ENCODE peak calls at places on chromosomes 16 and 17, in four cellular contexts. One of them, this sample, is unnamed.

GRCh38 chr17:4769628-4770027 is 2.1 kb upstream of the TM4SF5 start:
- DNase-seq in GM12878: no peak
- DNase-seq in mammary epithelial cell: peak; percentile 46
- DNase-seq in IMR-90: no peak
- DNase-seq in this sample: peak; percentile 20

GRCh38 chr17:65020284-65020683 is 36.3 kb downstream of the GNA13 start:
- DNase-seq in GM12878: no peak
- DNase-seq in mammary epithelial cell: peak; percentile 74
- DNase-seq in IMR-90: peak; percentile 91
- DNase-seq in this sample: peak; percentile 26

GRCh38 chr17:77470800-77471733 is 330.3 kb downstream of the SEC14L1 start:
- DNase-seq in GM12878: no peak
- DNase-seq in mammary epithelial cell: no peak
- DNase-seq in IMR-90: peak; percentile 43
- DNase-seq in this sample: peak; percentile 47

GRCh38 chr16:46949216-46949892 is 24.1 kb downstream of the DNAJA2 start:
- DNase-seq in GM12878: no peak
- DNase-seq in mammary epithelial cell: no peak
- DNase-seq in IMR-90: no peak
- DNase-seq in this sample: no peak

GRCh38 chr16:49281843-49282642 is 405 bp upstream of the CBLN1 start:
- DNase-seq in GM12878: no peak
- DNase-seq in mammary epithelial cell: peak; percentile 42
- DNase-seq in IMR-90: peak; percentile 16
- DNase-seq in this sample: peak; percentile 4

GRCh38 chr17:4771519-4772234 is at the start of gene TM4SF5:
- DNase-seq in GM12878: no peak
- DNase-seq in mammary epithelial cell: peak; percentile 6
- DNase-seq in IMR-90: no peak
- DNase-seq in this sample: no peak

GRCh38 chr17:42660692-42661345 is 1.7 kb downstream of the TUBG2 start:
- DNase-seq in GM12878: no peak
- DNase-seq in mammary epithelial cell: peak; percentile 67
- DNase-seq in IMR-90: peak; percentile 72
- DNase-seq in this sample: peak; percentile 64

GRCh38 chr16:56222482-56222997 is 31.3 kb downstream of the GNAO1 start:
- DNase-seq in GM12878: no peak
- DNase-seq in mammary epithelial cell: no peak
- DNase-seq in IMR-90: no peak
- DNase-seq in this sample: no peak

GRCh38 chr16:85620403-85620802 is 7.3 kb downstream of the GSE1 start:
- DNase-seq in GM12878: no peak
- DNase-seq in mammary epithelial cell: no peak
- DNase-seq in IMR-90: no peak
- DNase-seq in this sample: no peak

GRCh38 chr17:38702900-38703741 is 2.0 kb upstream of the MLLT6 start:
- DNase-seq in GM12878: no peak
- DNase-seq in mammary epithelial cell: no peak
- DNase-seq in IMR-90: no peak
- DNase-seq in this sample: no peak

GRCh38 chr17:10036511-10037061 is 131.5 kb upstream of the RCVRN start:
- DNase-seq in GM12878: no peak
- DNase-seq in mammary epithelial cell: no peak
- DNase-seq in IMR-90: no peak
- DNase-seq in this sample: no peak

DNA sequence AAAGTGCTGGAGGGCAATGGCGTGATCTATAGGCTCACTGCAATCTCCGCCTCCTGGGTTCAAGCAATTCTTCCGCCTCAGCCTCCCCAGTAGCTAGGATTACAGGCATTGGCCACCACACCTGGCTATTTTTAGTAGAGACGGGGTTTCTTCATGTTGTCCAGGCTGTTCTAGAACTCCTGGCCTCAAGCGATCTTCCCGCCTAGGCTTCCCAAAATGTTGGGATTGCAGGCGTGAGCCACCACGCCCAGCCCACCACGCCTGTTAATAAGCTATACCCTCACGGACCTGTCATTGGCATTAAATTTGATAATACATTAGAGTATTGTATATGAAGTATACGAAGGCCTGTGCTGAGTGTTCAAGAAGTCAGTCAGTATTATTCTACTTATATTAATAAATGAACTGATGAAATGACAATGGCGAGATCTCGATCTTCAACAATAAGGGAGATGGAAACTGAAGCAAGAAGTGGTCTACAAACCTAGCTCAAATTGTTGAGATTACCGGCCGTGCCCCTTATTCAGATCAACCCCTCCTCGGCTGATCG is 818 bp upstream of the BCAS3 start:
- DNase-seq in GM12878: no peak
- DNase-seq in mammary epithelial cell: no peak
- DNase-seq in IMR-90: no peak
- DNase-seq in this sample: no peak
- H2AFZ ChIP-seq in GM12878: peak overlapping the region; percentile 100
- H2AFZ ChIP-seq in mammary epithelial cell: peak overlapping the region; percentile 96
- H2AFZ ChIP-seq in IMR-90: peak overlapping the region; percentile 91
- H2AFZ ChIP-seq in this sample: peak overlapping the region; percentile 87

GRCh38 chr17:17498606-17499301 is 2.6 kb upstream of the RASD1 start:
- DNase-seq in GM12878: no peak
- DNase-seq in mammary epithelial cell: no peak
- DNase-seq in IMR-90: no peak
- DNase-seq in this sample: no peak

GRCh38 chr17:17496189-17497064 is at the start of gene RASD1:
- DNase-seq in GM12878: no peak
- DNase-seq in mammary epithelial cell: peak; percentile 81
- DNase-seq in IMR-90: peak; percentile 81
- DNase-seq in this sample: peak; percentile 53

GRCh38 chr17:17495448-17496188 is 577 bp downstream of the RASD1 start:
- DNase-seq in GM12878: no peak
- DNase-seq in mammary epithelial cell: no peak
- DNase-seq in IMR-90: peak; percentile 4
- DNase-seq in this sample: peak; percentile 47

GRCh38 chr17:17497845-17498520 is 1.8 kb upstream of the RASD1 start:
- DNase-seq in GM12878: no peak
- DNase-seq in mammary epithelial cell: no peak
- DNase-seq in IMR-90: no peak
- DNase-seq in this sample: no peak

DNA sequence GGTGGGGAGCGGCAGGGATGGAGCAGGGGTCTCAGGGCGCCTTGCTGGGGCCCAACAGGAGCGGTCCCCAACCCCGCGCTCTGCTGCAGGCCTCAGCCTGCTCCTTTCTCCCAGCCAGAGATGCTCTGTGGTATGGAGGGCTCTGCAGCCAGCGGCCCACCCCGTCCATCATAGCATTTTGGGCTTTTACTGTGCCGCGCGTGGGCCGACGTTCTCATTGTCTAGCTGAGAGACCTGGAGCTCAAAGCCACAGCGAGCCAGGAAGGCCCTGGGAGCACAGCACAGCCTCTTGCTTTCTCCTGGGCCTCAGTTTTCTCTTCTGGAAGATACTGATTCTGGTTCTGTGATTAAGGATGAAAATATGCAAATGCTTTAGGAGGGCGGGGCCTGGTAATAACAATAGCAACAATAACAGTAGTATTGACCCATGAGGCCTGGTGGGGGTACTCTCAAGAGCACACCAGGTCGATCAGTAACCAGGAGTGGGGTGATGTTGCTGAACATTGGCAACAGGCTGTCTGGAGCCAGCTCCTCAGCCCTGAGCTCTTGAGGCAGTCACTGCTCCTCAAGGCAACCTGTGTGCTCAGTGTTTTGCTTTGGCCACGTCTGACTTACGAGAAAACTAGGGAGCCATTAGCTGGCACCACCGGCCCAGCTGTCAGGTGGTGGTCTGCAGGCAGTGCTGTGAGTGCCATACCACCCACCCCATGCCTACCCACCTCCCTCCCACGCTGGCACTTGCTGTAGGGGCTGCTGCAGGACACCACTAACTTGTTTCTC is 1.1 kb upstream of the RASD1 start:
- DNase-seq in GM12878: no peak
- DNase-seq in mammary epithelial cell: no peak
- DNase-seq in IMR-90: no peak
- DNase-seq in this sample: peak; percentile 5
- H2AFZ ChIP-seq in GM12878: no peak overlapping the region
- H2AFZ ChIP-seq in mammary epithelial cell: no peak overlapping the region
- H2AFZ ChIP-seq in IMR-90: peak overlapping the region; percentile 73
- H2AFZ ChIP-seq in this sample: peak overlapping the region; percentile 20

GRCh38 chr17:51150932-51151331 is 2.4 kb upstream of the NME1 start:
- DNase-seq in GM12878: no peak
- DNase-seq in mammary epithelial cell: no peak
- DNase-seq in IMR-90: no peak
- DNase-seq in this sample: no peak
- H2AFZ ChIP-seq in GM12878: no peak overlapping the region
- H2AFZ ChIP-seq in mammary epithelial cell: peak overlapping the region; percentile 69
- H2AFZ ChIP-seq in IMR-90: no peak overlapping the region
- H2AFZ ChIP-seq in this sample: no peak overlapping the region

GRCh38 chr16:13171313-13171712 is 269.9 kb downstream of the SHISA9 start:
- DNase-seq in GM12878: no peak
- DNase-seq in mammary epithelial cell: no peak
- DNase-seq in IMR-90: no peak
- DNase-seq in this sample: no peak

GRCh38 chr16:13178318-13178717 is 276.9 kb downstream of the SHISA9 start:
- DNase-seq in GM12878: no peak
- DNase-seq in mammary epithelial cell: no peak
- DNase-seq in IMR-90: no peak
- DNase-seq in this sample: no peak

GRCh38 chr16:13181432-13181831 is 280.0 kb downstream of the SHISA9 start:
- DNase-seq in GM12878: no peak
- DNase-seq in mammary epithelial cell: no peak
- DNase-seq in IMR-90: no peak
- DNase-seq in this sample: no peak

GRCh38 chr16:13176711-13177110 is 275.3 kb downstream of the SHISA9 start:
- DNase-seq in GM12878: no peak
- DNase-seq in mammary epithelial cell: peak; percentile 45
- DNase-seq in IMR-90: no peak
- DNase-seq in this sample: no peak
- H2AFZ ChIP-seq in GM12878: no peak overlapping the region
- H2AFZ ChIP-seq in mammary epithelial cell: peak overlapping the region; percentile 59
- H2AFZ ChIP-seq in IMR-90: no peak overlapping the region
- H2AFZ ChIP-seq in this sample: no peak overlapping the region

GRCh38 chr17:66302761-66303626 is 581 bp downstream of the PRKCA start:
- DNase-seq in GM12878: no peak
- DNase-seq in mammary epithelial cell: peak; percentile 47
- DNase-seq in IMR-90: peak; percentile 42
- DNase-seq in this sample: peak; percentile 44
- H2AFZ ChIP-seq in GM12878: peak overlapping the region; percentile 65
- H2AFZ ChIP-seq in mammary epithelial cell: peak overlapping the region; percentile 94
- H2AFZ ChIP-seq in IMR-90: peak overlapping the region; percentile 85
- H2AFZ ChIP-seq in this sample: no peak overlapping the region

GRCh38 chr16:84302111-84302954 is 7.7 kb downstream of the WFDC1 start:
- DNase-seq in GM12878: no peak
- DNase-seq in mammary epithelial cell: no peak
- DNase-seq in IMR-90: peak; percentile 44
- DNase-seq in this sample: peak; percentile 19
- H2AFZ ChIP-seq in GM12878: no peak overlapping the region
- H2AFZ ChIP-seq in mammary epithelial cell: no peak overlapping the region
- H2AFZ ChIP-seq in IMR-90: peak overlapping the region; percentile 46
- H2AFZ ChIP-seq in this sample: no peak overlapping the region

This sample was measured in astrocyte.